ENCODE peak calls at places on chromosome 11, in six cellular contexts. E is kidney tubule cell, Y is NCI-H2081, L is hepatic stellate cell, S is H7, W is GM12891. A is an unnamed sample.

GRCh38 chr11:27977527-27977926 is 130.4 kb downstream of the KIF18A start:
- DNase-seq in S (no peak), Y (no peak), W (no peak), E (peak), L (no peak), A (no peak)

GRCh38 chr11:76984741-76985140 is 49.5 kb upstream of the B3GNT6 start:
- DNase-seq in L (no peak), Y (no peak), E (no peak), W (no peak), S (no peak), A (no peak)

GRCh38 chr11:124886476-124886875 is 11.2 kb downstream of the ROBO4 start:
- DNase-seq in Y (no peak), S (peak), E (no peak), L (no peak), W (no peak), A (no peak)

GRCh38 chr11:69335461-69336386 is 41.8 kb downstream of the MYEOV start:
- DNase-seq in Y (no peak), W (no peak), S (no peak), E (no peak), L (no peak), A (no peak)

GRCh38 chr11:61129608-61130523 is 27.6 kb downstream of the CD5 start:
- DNase-seq in W (peak), S (peak), E (peak), L (peak), Y (no peak), A (peak)

GRCh38 chr11:100830978-100831732 is 144.1 kb downstream of the ARHGAP42 start:
- DNase-seq in W (no peak), L (peak), S (no peak), Y (no peak), E (peak), A (peak)

GRCh38 chr11:132062541-132062940 is 692.1 kb downstream of the NTM start:
- DNase-seq in W (no peak), L (no peak), S (no peak), Y (no peak), E (no peak), A (no peak)

GRCh38 chr11:126140932-126141291 is 70.5 kb downstream of the RPUSD4 start:
- DNase-seq in Y (peak), W (no peak), E (peak), L (no peak), S (no peak), A (peak)

GRCh38 chr11:65298655-65299179 is 15.9 kb upstream of the CDC42EP2 start:
- DNase-seq in W (no peak), L (peak), E (no peak), S (peak), Y (no peak), A (peak)

GRCh38 chr11:61833926-61834277 is 5.8 kb downstream of the FADS2 start:
- DNase-seq in L (no peak), W (no peak), E (no peak), S (no peak), Y (no peak), A (no peak)

GRCh38 chr11:97111559-97111958 is 721.7 kb downstream of the JRKL start:
- DNase-seq in S (no peak), E (no peak), Y (no peak), W (no peak), L (no peak), A (no peak)

GRCh38 chr11:27116684-27117083 is 76.1 kb downstream of the BBOX1 start:
- DNase-seq in L (no peak), W (no peak), S (no peak), Y (no peak), E (peak), A (peak)

GRCh38 chr11:118768715-118769114 is 22.2 kb downstream of the DDX6 start:
- DNase-seq in E (no peak), L (no peak), W (no peak), S (no peak), Y (no peak), A (no peak)

GRCh38 chr11:86234831-86235461 is 9.6 kb upstream of the EED start:
- DNase-seq in S (no peak), E (no peak), W (no peak), Y (no peak), L (no peak), A (no peak)

GRCh38 chr11:77113382-77114088 is 10.9 kb downstream of the OMP start:
- DNase-seq in Y (peak), W (peak), E (peak), S (peak), L (peak), A (peak)

GRCh38 chr11:17371614-17372013 is 16.8 kb downstream of the KCNJ11 start:
- DNase-seq in Y (no peak), S (no peak), E (peak), L (no peak), W (no peak), A (no peak)

GRCh38 chr11:79488286-79488685 is 47.5 kb upstream of the TENM4 start:
- DNase-seq in L (no peak), W (no peak), E (no peak), Y (no peak), S (no peak), A (no peak)

GRCh38 chr11:15711311-15711710 is 596.6 kb downstream of the INSC start:
- DNase-seq in S (peak), Y (no peak), L (no peak), W (no peak), E (no peak), A (no peak)

GRCh38 chr11:45082744-45083543 is 63.5 kb upstream of the PRDM11 start:
- DNase-seq in Y (no peak), E (no peak), S (peak), W (no peak), L (no peak), A (no peak)

GRCh38 chr11:28298209-28298608 is 190.0 kb downstream of the METTL15 start:
- DNase-seq in L (no peak), E (no peak), W (no peak), Y (no peak), S (no peak), A (no peak)

GRCh38 chr11:86790867-86791849 is 9.2 kb upstream of the PRSS23 start:
- DNase-seq in Y (no peak), L (no peak), S (no peak), E (no peak), W (no peak), A (no peak)

A was measured in AG08395.